ENCODE peak calls at places on chromosomes 4 and X, in four cellular contexts. R is KBM-7, X is astrocyte of the hippocampus, N is anterior cingulate cortex. U is an unnamed sample.

GRCh38 chrX:100373673-100374072 is 36.4 kb downstream of the PCDH19 start:
- DNase-seq in N (no peak), X (no peak), R (no peak), U (no peak)

GRCh38 chr4:10023050-10023419 is 1.7 kb upstream of the SLC2A9 start:
- DNase-seq in R (no peak), X (no peak), N (no peak), U (no peak)

GRCh38 chrX:129842510-129843208 is 1.0 kb downstream of the ZDHHC9 start:
- DNase-seq in X (peak), N (no peak), R (peak), U (peak)

GRCh38 chrX:64394874-64395567 is at the start of gene MTMR8:
- DNase-seq in N (peak), R (peak), X (peak), U (peak)

GRCh38 chr4:140935259-140935658 is 179.1 kb upstream of the TBC1D9 start:
- DNase-seq in R (no peak), N (no peak), X (peak), U (no peak)

GRCh38 chr4:142473218-142473959 is 372.7 kb downstream of the INPP4B start:
- DNase-seq in X (no peak), R (no peak), N (no peak), U (no peak)

GRCh38 chrX:77200663-77201062 is 246.5 kb upstream of the FGF16 start:
- DNase-seq in X (no peak), R (no peak), N (no peak), U (no peak)

GRCh38 chr4:66943117-66943516 is 602.2 kb downstream of the CENPC start:
- DNase-seq in N (no peak), R (no peak), X (no peak), U (no peak)

GRCh38 chrX:19334945-19335626 is 8.6 kb upstream of the PDHA1 start:
- DNase-seq in R (peak), N (no peak), X (peak), U (no peak)

GRCh38 chr4:22129454-22130075 is 181.0 kb upstream of the KCNIP4 start:
- DNase-seq in N (no peak), R (peak), X (peak), U (peak)

GRCh38 chrX:12955882-12956703 is 18.8 kb upstream of the TMSB4X start:
- DNase-seq in N (peak), X (peak), R (peak), U (no peak)

GRCh38 chr4:8087921-8088495 is 70.6 kb downstream of the ABLIM2 start:
- DNase-seq in N (no peak), R (no peak), X (no peak), U (peak)

GRCh38 chr4:181475781-181476180 is 767.4 kb upstream of the TENM3 start:
- DNase-seq in X (no peak), R (no peak), N (no peak), U (no peak)

GRCh38 chr4:114813961-114814360 is 215.4 kb downstream of the UGT8 start:
- DNase-seq in N (no peak), R (no peak), X (no peak), U (no peak)

GRCh38 chrX:103722505-103722904 is 11.8 kb downstream of the TMEM31 start:
- DNase-seq in R (no peak), X (peak), N (no peak), U (no peak)

GRCh38 chrX:111047575-111047974 is 48.4 kb upstream of the PAK3 start:
- DNase-seq in R (no peak), N (no peak), X (no peak), U (no peak)

GRCh38 chrX:46185923-46186810 is 359.1 kb downstream of the ZNF674 start:
- DNase-seq in N (no peak), R (no peak), X (no peak), U (no peak)

GRCh38 chr4:47536956-47537355 is 51.9 kb downstream of the ATP10D start:
- DNase-seq in R (no peak), X (no peak), N (no peak), U (no peak)

GRCh38 chr4:74317616-74318256 is 9.5 kb downstream of the EPGN start:
- DNase-seq in R (no peak), X (no peak), N (no peak), U (no peak)

GRCh38 chr4:55947912-55948725 is 626 bp upstream of the CEP135 start:
- DNase-seq in N (no peak), R (peak), X (peak), U (no peak)

GRCh38 chr4:140255467-140255866 is 101.5 kb upstream of the MAML3 start:
- DNase-seq in R (no peak), N (no peak), X (no peak), U (no peak)

GRCh38 chr4:5885733-5886132 is 7.2 kb downstream of the CRMP1 start:
- DNase-seq in R (no peak), X (no peak), N (no peak), U (no peak)

GRCh38 chr4:53234669-53235068 is 131.2 kb downstream of the SCFD2 start:
- DNase-seq in R (no peak), X (no peak), N (no peak), U (no peak)

GRCh38 chr4:42638993-42639392 is 17.9 kb downstream of the ATP8A1 start:
- DNase-seq in X (no peak), N (no peak), R (peak), U (no peak)

GRCh38 chrX:63428348-63428747 is 77.2 kb upstream of the SPIN4 start:
- DNase-seq in X (no peak), N (no peak), R (no peak), U (no peak)

GRCh38 chr4:3158841-3159240 is 84.4 kb downstream of the HTT start:
- DNase-seq in R (no peak), N (no peak), X (no peak), U (no peak)

GRCh38 chrX:72381439-72382198 is 75.9 kb upstream of the CITED1 start:
- DNase-seq in X (peak), N (no peak), R (peak), U (no peak)

GRCh38 chr4:70601422-70602039 is 9.5 kb downstream of the AMBN start:
- DNase-seq in N (peak), X (peak), R (peak), U (peak)

GRCh38 chr4:5796976-5797375 is 86.0 kb downstream of the EVC start:
- DNase-seq in X (no peak), R (no peak), N (no peak), U (no peak)

GRCh38 chr4:185742766-185743165 is 69.2 kb downstream of the SORBS2 start:
- DNase-seq in N (no peak), R (no peak), X (peak), U (no peak)

GRCh38 chrX:102723456-102723855 is 2.9 kb downstream of the GPRASP3 start:
- DNase-seq in X (peak), N (no peak), R (no peak), U (no peak)